ENCODE peak calls at places on chromosomes 2 and 18, in four cellular contexts. N is fibroblast of the aortic adventitia, V is B cell, D is mesothelial cell of epicardium. B is an unnamed sample.

GRCh38 chr2:189446780-189447179 is 5.5 kb downstream of the WDR75 start:
- DNase-seq in N (no peak), V (no peak), D (no peak), B (no peak)

GRCh38 chr2:238636269-238637073 is 209.7 kb downstream of the ASB1 start:
- DNase-seq in N (peak; percentile 71), V (no peak), D (no peak), B (peak; percentile 71)

GRCh38 chr18:11124054-11124453 is 25.3 kb downstream of the PIEZO2 start:
- DNase-seq in N (no peak), V (no peak), D (no peak), B (no peak)

GRCh38 chr18:56189615-56190014 is 448.8 kb downstream of the TXNL1 start:
- DNase-seq in N (no peak), V (no peak), D (no peak), B (no peak)

GRCh38 chr2:220076734-220077133 is 449.3 kb downstream of the SLC4A3 start:
- DNase-seq in N (peak; percentile 95), V (no peak), D (no peak), B (no peak)

GRCh38 chr18:55464581-55464980 is 123.4 kb downstream of the TCF4 start:
- DNase-seq in N (no peak), V (no peak), D (no peak), B (no peak)

GRCh38 chr2:188898261-188898660 is 75.9 kb upstream of the COL3A1 start:
- DNase-seq in N (no peak), V (no peak), D (no peak), B (no peak)

GRCh38 chr2:71948781-71949536 is 198.7 kb downstream of the CYP26B1 start:
- DNase-seq in N (peak; percentile 85), V (no peak), D (no peak), B (no peak)

GRCh38 chr2:24721470-24721869 is 71.7 kb downstream of the PTRHD1 start:
- DNase-seq in N (peak; percentile 94), V (no peak), D (no peak), B (peak; percentile 89)

GRCh38 chr2:200596774-200597173 is 11.0 kb downstream of the AOX1 start:
- DNase-seq in N (no peak), V (no peak), D (no peak), B (no peak)

GRCh38 chr2:33032245-33032644 is 85.5 kb downstream of the LTBP1 start:
- DNase-seq in N (no peak), V (no peak), D (no peak), B (no peak)

GRCh38 chr2:33038230-33038629 is 91.5 kb downstream of the LTBP1 start:
- DNase-seq in N (no peak), V (no peak), D (no peak), B (no peak)

GRCh38 chr2:33033524-33034150 is 86.9 kb downstream of the LTBP1 start:
- DNase-seq in N (peak; percentile 81), V (no peak), D (no peak), B (no peak)

GRCh38 chr2:33038799-33039198 is 92.0 kb downstream of the LTBP1 start:
- DNase-seq in N (no peak), V (no peak), D (no peak), B (no peak)

DNA sequence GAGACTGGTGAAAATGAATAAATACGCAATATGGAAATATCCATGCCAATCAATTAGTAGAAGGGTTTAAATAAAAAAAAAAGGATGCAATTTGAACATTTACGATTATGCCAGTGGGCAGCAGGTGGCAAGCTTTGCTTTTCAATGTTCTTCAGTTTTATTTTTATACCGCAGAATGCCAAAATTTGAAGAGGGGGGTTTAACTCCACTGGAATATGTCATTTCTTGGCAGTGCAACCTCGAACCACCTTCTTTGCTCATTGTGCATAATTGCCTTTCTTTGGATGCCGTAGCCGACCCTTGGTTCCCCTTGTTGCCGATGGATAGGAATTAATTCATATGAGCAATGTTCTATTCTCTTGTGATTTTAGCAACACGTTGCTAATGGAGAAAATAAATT is 88.0 kb downstream of the LTBP1 start:
- DNase-seq in N (peak; percentile 86), V (no peak), D (no peak), B (no peak)
- TF ChIP-seq CTCF in N (peak; percentile 63), V (no peak), D (no peak), B (no peak)

GRCh38 chr2:8329660-8330622 is 351.9 kb upstream of the ID2 start:
- DNase-seq in N (no peak), V (no peak), D (no peak), B (no peak)
- TF ChIP-seq CTCF in N (no peak), V (no peak), D (no peak), B (no peak)

DNA sequence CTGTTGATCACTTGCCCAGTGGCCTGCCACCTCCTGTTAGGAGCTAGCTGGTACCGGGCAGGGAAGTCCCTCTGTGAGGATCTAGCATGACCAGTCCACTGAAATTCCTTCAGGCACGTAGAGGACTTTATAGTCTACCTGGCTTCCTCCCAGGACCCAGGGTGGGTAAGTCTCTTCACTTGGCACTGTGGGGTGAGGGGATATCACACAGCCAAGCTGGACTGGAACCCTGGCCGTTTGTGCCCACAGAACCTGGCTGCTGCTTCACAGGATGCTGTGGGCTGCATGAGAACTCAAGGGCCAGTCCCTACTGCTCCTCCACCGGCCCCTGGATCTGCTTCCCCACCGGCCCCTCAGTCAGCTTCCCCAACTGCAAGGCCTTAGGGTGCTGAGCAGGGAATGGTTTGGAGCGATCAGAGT is 35.8 kb downstream of the HS1BP3 start:
- DNase-seq in N (no peak), V (no peak), D (no peak), B (no peak)
- TF ChIP-seq CTCF in N (no peak), V (no peak), D (no peak), B (no peak)

DNA sequence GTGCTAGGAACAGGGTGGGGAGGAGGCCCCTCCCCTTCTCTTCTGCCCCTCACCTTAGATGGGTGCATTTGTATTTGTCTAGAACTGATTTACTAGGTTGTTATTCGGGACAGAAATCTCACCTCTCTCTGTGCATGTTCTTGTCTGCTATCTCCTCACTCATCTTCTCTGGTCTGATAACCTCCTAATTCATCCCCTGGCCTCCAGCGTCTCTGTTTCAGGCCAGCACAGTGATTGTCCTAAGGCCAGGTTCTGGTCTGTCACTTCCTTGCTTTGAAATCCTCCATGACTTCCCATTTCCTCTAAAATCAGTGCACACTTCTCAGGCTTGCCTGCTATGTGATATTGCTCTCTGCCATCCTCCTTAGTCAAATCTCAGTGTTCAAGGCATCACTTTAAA is 58.4 kb downstream of the CELF4 start:
- DNase-seq in N (no peak), V (no peak), D (no peak), B (no peak)
- TF ChIP-seq CTCF in N (no peak), V (no peak), D (no peak), B (no peak)

GRCh38 chr2:240672076-240672700 is 10.5 kb downstream of the AQP12B start:
- DNase-seq in N (no peak), V (no peak), D (no peak), B (peak; percentile 72)
- TF ChIP-seq CTCF in N (no peak), V (no peak), D (no peak), B (no peak)

GRCh38 chr2:15128846-15129245 is 432.3 kb downstream of the NBAS start:
- DNase-seq in N (no peak), V (no peak), D (no peak), B (no peak)
- TF ChIP-seq CTCF in N (no peak), V (no peak), D (no peak), B (no peak)

GRCh38 chr18:32674491-32674890 is 98.3 kb downstream of the KLHL14 start:
- DNase-seq in N (no peak), V (no peak), D (no peak), B (no peak)
- TF ChIP-seq CTCF in N (no peak), V (no peak), D (no peak), B (no peak)